ENCODE peak calls at places on chromosomes 12 and 14, in eight cellular contexts. P is uterus; M is naive thymus-derived CD4-positive, alpha-beta T cell; S is AG04450; Q is tibial nerve; Y is esophagus squamous epithelium; B is stomach; L is BE2C. N is an unnamed sample. For H3K9me3, the result is how much of the 10 kb centered on the place peaks cover.

GRCh38 chr14:53032161-53032803 is 81.4 kb upstream of the FERMT2 start:
- DNase-seq in Q (peak), S (no peak), M (no peak), P (no peak), Y (no peak), L (no peak), B (no peak), N (no peak)

GRCh38 chr12:91355150-91356006 is 172.8 kb upstream of the DCN start:
- DNase-seq in L (peak), Y (no peak), M (no peak), Q (peak), P (peak), S (peak), B (peak), N (peak)

GRCh38 chr12:72081787-72082186 is 143.1 kb downstream of the TPH2 start:
- DNase-seq in Y (no peak), P (no peak), L (no peak), S (no peak), Q (no peak), B (no peak), M (no peak), N (no peak)

GRCh38 chr12:19750116-19750644 is 310.9 kb downstream of the AEBP2 start:
- DNase-seq in L (no peak), S (no peak), B (no peak), M (no peak), P (no peak), Y (no peak), Q (no peak), N (no peak)

GRCh38 chr12:124938606-124939427 is 24.4 kb upstream of the UBC start:
- DNase-seq in S (no peak), P (peak), M (no peak), Y (no peak), L (peak), B (peak), Q (peak), N (peak)

GRCh38 chr12:111599459-111600295 is 562 bp upstream of the ATXN2 start:
- DNase-seq in Y (peak), S (peak), L (peak), P (peak), B (peak), Q (peak), M (peak), N (peak)

GRCh38 chr12:19739195-19739776 is 300.0 kb downstream of the AEBP2 start:
- DNase-seq in L (peak), Q (peak), S (peak), B (no peak), Y (no peak), P (no peak), M (no peak), N (peak)

GRCh38 chr14:100708349-100709217 is 18.1 kb upstream of the DLK1 start:
- DNase-seq in S (no peak), L (peak), P (peak), M (no peak), Q (peak), Y (no peak), B (peak), N (no peak)

GRCh38 chr12:85278598-85279448 is 1.2 kb upstream of the ALX1 start:
- DNase-seq in P (no peak), M (no peak), S (no peak), L (no peak), Q (no peak), Y (no peak), B (no peak), N (no peak)

GRCh38 chr12:67035121-67035520 is 234.0 kb upstream of the CAND1 start:
- DNase-seq in S (no peak), L (no peak), P (no peak), M (no peak), B (no peak), Y (no peak), Q (no peak), N (no peak)

GRCh38 chr12:108352591-108352990 is 13.5 kb upstream of the CMKLR1 start:
- DNase-seq in P (no peak), S (no peak), L (no peak), Y (no peak), Q (no peak), M (no peak), B (no peak), N (no peak)

GRCh38 chr12:66776974-66777373 is 98.1 kb upstream of the GRIP1 start:
- DNase-seq in S (no peak), Y (no peak), L (no peak), B (no peak), P (no peak), Q (no peak), M (peak), N (peak)

GRCh38 chr12:110575326-110575725 is 7.8 kb downstream of the PPTC7 start:
- DNase-seq in M (no peak), Q (no peak), P (no peak), S (no peak), B (no peak), Y (no peak), L (no peak), N (no peak)

GRCh38 chr12:55908726-55909512 is 18.8 kb downstream of the PYM1 start:
- DNase-seq in Y (no peak), M (no peak), S (no peak), L (no peak), B (no peak), Q (no peak), P (no peak), N (no peak)

GRCh38 chr14:77623201-77623600 is 6.8 kb upstream of the SPTLC2 start:
- DNase-seq in M (no peak), P (no peak), S (no peak), L (no peak), Y (no peak), Q (no peak), B (no peak), N (no peak)

GRCh38 chr14:24678801-24679247 is 44.8 kb upstream of the GZMB start:
- DNase-seq in Q (peak), M (peak), P (peak), B (peak), Y (peak), S (peak), L (peak), N (peak)

GRCh38 chr12:94545937-94546771 is 86.5 kb upstream of the CEP83 start:
- DNase-seq in M (no peak), S (peak), B (peak), Y (no peak), P (peak), Q (no peak), L (peak), N (no peak)

GRCh38 chr14:96130854-96131253 is 73.8 kb upstream of the BDKRB2 start:
- DNase-seq in Y (no peak), S (no peak), Q (no peak), P (no peak), B (no peak), M (no peak), L (no peak), N (no peak)

GRCh38 chr12:6373022-6373787 is 2.2 kb downstream of the SCNN1A start:
- DNase-seq in Y (no peak), L (no peak), Q (no peak), S (no peak), B (peak), M (no peak), P (no peak), N (no peak)

GRCh38 chr14:88380405-88380804 is 5.1 kb upstream of the SPATA7 start:
- DNase-seq in Y (no peak), M (no peak), Q (no peak), P (no peak), S (no peak), L (no peak), B (no peak), N (no peak)

GRCh38 chr12:79891506-79892162 is 43.3 kb downstream of the PPP1R12A start:
- DNase-seq in P (no peak), M (no peak), S (no peak), L (no peak), Y (no peak), B (no peak), Q (no peak), N (no peak)

GRCh38 chr12:70007687-70008086 is 182.7 kb downstream of the MYRFL start:
- DNase-seq in M (no peak), P (no peak), Q (no peak), L (no peak), B (no peak), S (no peak), Y (no peak), N (no peak)

GRCh38 chr14:82501554-82501953 is 967.9 kb upstream of the SEL1L start:
- DNase-seq in B (no peak), P (no peak), Y (no peak), L (no peak), S (no peak), M (no peak), Q (no peak), N (no peak)

GRCh38 chr14:104752338-104752734 is 611 bp upstream of the SIVA1 start:
- DNase-seq in Y (peak), L (no peak), P (peak), S (no peak), Q (no peak), M (no peak), B (no peak), N (peak)

GRCh38 chr12:37541356-37541755 is 775.2 kb upstream of the ALG10B start:
- DNase-seq in M (no peak), Y (no peak), L (no peak), P (no peak), S (no peak), Q (no peak), B (no peak), N (no peak)

GRCh38 chr12:37543131-37543965 is 773.2 kb upstream of the ALG10B start:
- DNase-seq in Y (no peak), L (peak), Q (no peak), S (no peak), P (no peak), B (no peak), M (no peak), N (no peak)

GRCh38 chr12:37545759-37546158 is 770.8 kb upstream of the ALG10B start:
- DNase-seq in M (no peak), Y (no peak), P (no peak), B (no peak), S (no peak), L (no peak), Q (no peak), N (no peak)

GRCh38 chr12:37546206-37546605 is 770.4 kb upstream of the ALG10B start:
- DNase-seq in M (no peak), B (no peak), Q (no peak), L (no peak), Y (no peak), S (no peak), P (no peak), N (no peak)

DNA sequence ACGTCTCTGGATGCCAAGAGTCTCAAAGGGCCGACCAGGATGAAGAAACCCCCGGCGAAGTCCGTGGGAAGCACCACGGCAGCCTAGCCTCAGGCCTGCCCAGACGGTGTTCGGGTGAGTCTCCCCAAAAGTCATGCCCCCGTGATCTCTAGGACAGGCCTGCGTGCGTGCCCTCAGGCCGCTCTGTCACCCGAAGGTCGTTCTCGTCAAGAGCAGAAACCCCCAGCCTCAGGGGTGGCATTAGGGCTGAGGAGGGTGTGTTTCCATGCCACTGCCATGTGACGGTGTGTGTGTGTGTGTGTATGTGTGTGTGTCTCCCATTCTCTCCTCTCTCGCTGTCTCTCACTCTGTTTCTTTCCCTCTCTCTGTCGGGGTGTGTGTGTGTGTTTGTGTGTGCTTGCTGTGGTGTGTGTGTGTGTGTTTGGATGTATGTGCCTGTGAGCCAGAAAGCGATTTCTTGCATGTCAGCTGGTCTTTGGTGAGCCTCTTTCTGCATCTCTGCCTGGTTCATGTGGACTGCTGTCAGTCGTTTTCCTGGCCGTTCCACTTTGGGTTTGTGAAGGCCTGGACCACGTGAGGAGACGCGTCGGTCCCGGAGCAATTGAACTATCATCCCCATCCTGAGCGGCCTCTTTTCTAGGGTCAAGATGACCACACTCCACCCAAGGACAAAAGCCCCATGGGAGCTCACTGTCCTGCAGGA is 772.5 kb upstream of the ALG10B start:
- DNase-seq in B (no peak), Y (no peak), Q (no peak), P (no peak), L (no peak), M (no peak), S (no peak), N (no peak)
- H3K9me3 ChIP-seq in B (under half), Y (half or more), Q (under half), P (under half), L (under half), M (under half), S (half or more), N (under half)

GRCh38 chr12:692274-692673 is 29.0 kb upstream of the NINJ2 start:
- DNase-seq in Y (no peak), P (no peak), Q (no peak), B (no peak), L (no peak), S (no peak), M (no peak), N (no peak)
- H3K9me3 ChIP-seq in Y (under half), P (under half), Q (under half), B (under half), L (under half), S (under half), M (under half), N (under half)

GRCh38 chr14:39558525-39558924 is 126.3 kb upstream of the FBXO33 start:
- DNase-seq in B (no peak), Y (no peak), Q (no peak), L (no peak), M (no peak), P (no peak), S (no peak), N (no peak)
- H3K9me3 ChIP-seq in B (under half), Y (under half), Q (under half), L (under half), M (under half), P (under half), S (under half), N (under half)

DNA sequence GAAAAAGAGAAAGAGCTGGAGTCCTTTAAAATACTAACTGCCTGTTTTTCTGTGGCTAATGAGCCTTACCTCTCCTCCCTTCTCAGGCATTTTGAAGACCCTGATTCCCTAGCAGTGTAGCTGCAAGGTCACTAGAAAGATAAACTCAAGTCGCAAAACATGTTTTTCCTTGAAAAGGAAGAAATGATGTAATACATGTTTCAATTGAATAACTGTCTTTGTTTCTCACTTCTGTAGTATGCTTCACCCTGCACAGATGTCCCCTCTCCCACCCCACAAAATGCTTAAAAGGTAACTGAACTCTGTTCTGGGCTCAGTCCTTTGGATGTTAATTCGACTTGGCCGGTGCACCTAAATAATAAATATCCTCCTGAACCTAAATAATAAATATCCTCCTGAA is 1350.3 kb downstream of the TMEM121 start:
- DNase-seq in Y (no peak), M (no peak), L (no peak), P (no peak), S (no peak), B (no peak), Q (no peak), N (no peak)
- H3K9me3 ChIP-seq in Y (under half), M (under half), L (under half), P (under half), S (under half), B (under half), Q (under half), N (under half)

GRCh38 chr14:80117876-80118275 is 93.4 kb downstream of the DIO2 start:
- DNase-seq in P (no peak), Q (no peak), S (no peak), Y (no peak), L (no peak), M (no peak), B (no peak), N (no peak)
- H3K9me3 ChIP-seq in P (under half), Q (under half), S (under half), Y (under half), L (under half), M (under half), B (under half), N (under half)

GRCh38 chr12:90234455-90234854 is 525.8 kb upstream of the ATP2B1 start:
- DNase-seq in B (no peak), P (no peak), L (no peak), Q (no peak), M (no peak), S (no peak), Y (no peak), N (no peak)
- H3K9me3 ChIP-seq in B (under half), P (under half), L (under half), Q (under half), M (under half), S (under half), Y (under half), N (under half)

DNA sequence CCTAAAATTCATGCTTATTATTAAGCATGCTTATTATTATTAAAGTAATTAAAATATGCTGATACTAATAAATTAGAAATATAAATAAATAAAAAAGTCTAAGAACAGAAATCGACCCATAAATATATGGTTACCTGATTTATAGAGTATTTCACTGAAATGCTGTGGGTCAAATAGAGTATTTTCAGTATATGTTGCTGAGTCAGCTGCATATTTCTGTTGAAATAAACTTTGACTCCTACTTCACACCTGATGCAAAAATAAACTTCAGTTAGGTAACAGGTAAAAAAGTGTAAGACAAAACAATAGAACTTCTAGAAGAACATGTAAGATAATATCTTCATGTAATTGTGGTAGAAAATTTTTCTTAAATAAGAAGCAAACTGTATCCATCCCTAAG is 967.9 kb downstream of the TRHDE start:
- DNase-seq in Y (no peak), M (no peak), P (no peak), B (no peak), L (no peak), Q (no peak), S (no peak), N (no peak)
- H3K9me3 ChIP-seq in Y (under half), M (under half), P (under half), B (under half), L (under half), Q (under half), S (under half), N (under half)

DNA sequence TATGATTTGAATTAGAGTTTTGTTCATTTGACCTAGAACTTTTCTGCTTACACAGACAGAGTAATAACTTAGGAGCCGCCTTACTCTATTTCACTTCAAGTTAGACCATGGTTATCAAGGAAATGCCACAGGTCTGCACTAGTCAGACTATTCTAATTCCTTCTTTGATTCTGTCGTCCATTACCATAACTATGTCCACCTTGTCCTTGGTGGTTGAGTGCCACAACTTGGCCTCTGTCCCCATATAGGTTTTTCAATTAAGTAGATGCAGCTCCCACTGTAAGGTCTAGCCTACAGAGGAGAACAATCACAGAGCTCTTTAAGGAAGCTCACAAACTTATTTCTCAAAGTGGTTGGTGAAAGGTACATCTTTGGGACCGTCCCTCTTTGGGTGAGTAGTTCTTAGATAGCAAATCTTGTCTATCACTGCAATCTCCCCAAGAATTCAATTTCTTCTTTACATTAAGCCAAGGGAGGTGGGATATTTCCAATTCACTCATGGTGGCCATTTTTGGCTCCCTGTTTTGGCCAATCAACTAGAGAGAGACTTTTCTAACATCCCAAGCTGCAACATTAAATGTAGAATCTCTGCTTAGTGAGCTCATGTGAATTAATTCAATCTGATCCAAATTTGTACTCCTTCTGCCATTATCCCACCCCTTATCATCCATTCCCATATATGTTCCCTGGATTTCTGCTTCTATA is 434.6 kb downstream of the ADAMTS20 start:
- DNase-seq in B (no peak), M (no peak), Y (no peak), Q (no peak), L (no peak), P (no peak), S (no peak), N (no peak)
- H3K9me3 ChIP-seq in B (under half), M (under half), Y (under half), Q (under half), L (under half), P (under half), S (under half), N (under half)

GRCh38 chr14:89708982-89709381 is 245.5 kb downstream of the EFCAB11 start:
- DNase-seq in L (no peak), B (no peak), S (no peak), P (no peak), Y (no peak), M (no peak), Q (no peak), N (no peak)
- H3K9me3 ChIP-seq in L (under half), B (under half), S (under half), P (under half), Y (under half), M (under half), Q (under half), N (under half)

N was measured in CD8-positive, alpha-beta memory T cell.